ENCODE peak calls at places on chromosome 10, in six cellular contexts. A is cardiac muscle cell, U is MM.1S, T is ascending aorta, V is MCF 10A, W is mammary epithelial cell. H is an unnamed sample.

GRCh38 chr10:98917828-98918227 is 317.8 kb downstream of the HPSE2 start:
- DNase-seq in A (no peak), U (no peak), T (no peak), V (no peak), W (no peak), H (no peak)

GRCh38 chr10:8873310-8873709 is 818.8 kb downstream of the GATA3 start:
- DNase-seq in A (no peak), U (no peak), T (no peak), V (peak), W (peak), H (no peak)

GRCh38 chr10:93333278-93333978 is 148.7 kb downstream of the MYOF start:
- DNase-seq in A (no peak), U (no peak), T (no peak), V (peak), W (peak), H (no peak)

GRCh38 chr10:116183733-116184447 is 89.1 kb downstream of the GFRA1 start:
- DNase-seq in A (peak), U (no peak), T (no peak), V (peak), W (peak), H (no peak)

GRCh38 chr10:12708921-12709320 is 292.6 kb downstream of the CCDC3 start:
- DNase-seq in A (no peak), U (no peak), T (no peak), V (peak), W (no peak), H (no peak)

GRCh38 chr10:121307411-121307980 is 290.7 kb downstream of the FGFR2 start:
- DNase-seq in A (no peak), U (no peak), T (no peak), V (no peak), W (peak), H (no peak)

GRCh38 chr10:11430421-11431275 is 180.8 kb downstream of the USP6NL start:
- DNase-seq in A (no peak), U (no peak), T (no peak), V (no peak), W (no peak), H (no peak)

GRCh38 chr10:49117366-49117905 is 2.1 kb upstream of the VSTM4 start:
- DNase-seq in A (no peak), U (no peak), T (no peak), V (no peak), W (no peak), H (no peak)

GRCh38 chr10:96096958-96097357 is 33.1 kb upstream of the ZNF518A start:
- DNase-seq in A (no peak), U (no peak), T (no peak), V (no peak), W (no peak), H (no peak)

GRCh38 chr10:33186150-33186549 is 148.3 kb downstream of the NRP1 start:
- DNase-seq in A (no peak), U (no peak), T (no peak), V (no peak), W (no peak), H (no peak)

GRCh38 chr10:73576890-73577591 is 14.1 kb downstream of the USP54 start:
- DNase-seq in A (no peak), U (no peak), T (no peak), V (peak), W (peak), H (no peak)

GRCh38 chr10:86176850-86177249 is 189.7 kb downstream of the GRID1 start:
- DNase-seq in A (no peak), U (no peak), T (no peak), V (no peak), W (no peak), H (no peak)

GRCh38 chr10:65346466-65346865 is 1579.4 kb upstream of the LRRTM3 start:
- DNase-seq in A (peak), U (no peak), T (no peak), V (no peak), W (no peak), H (no peak)

GRCh38 chr10:112789248-112789647 is 160.8 kb upstream of the TCF7L2 start:
- DNase-seq in A (no peak), U (no peak), T (no peak), V (no peak), W (no peak), H (no peak)

GRCh38 chr10:131570716-131571307 is 259.3 kb upstream of the TCERG1L start:
- DNase-seq in A (no peak), U (no peak), T (no peak), V (no peak), W (no peak), H (no peak)

GRCh38 chr10:18402766-18403346 is 248.5 kb downstream of the NSUN6 start:
- DNase-seq in A (no peak), U (no peak), T (no peak), V (no peak), W (no peak), H (no peak)

GRCh38 chr10:121532465-121532864 is 65.8 kb downstream of the FGFR2 start:
- DNase-seq in A (no peak), U (no peak), T (no peak), V (no peak), W (no peak), H (no peak)

GRCh38 chr10:103759100-103759781 is 96.1 kb downstream of the SH3PXD2A start:
- DNase-seq in A (peak), U (peak), T (peak), V (peak), W (peak), H (no peak)

GRCh38 chr10:78511324-78512204 is 477.9 kb downstream of the RPS24 start:
- DNase-seq in A (no peak), U (no peak), T (no peak), V (no peak), W (no peak), H (no peak)

GRCh38 chr10:86100581-86101061 is 266.0 kb downstream of the GRID1 start:
- DNase-seq in A (peak), U (peak), T (no peak), V (peak), W (no peak), H (no peak)

GRCh38 chr10:29804025-29804852 is 169.5 kb upstream of the SVIL start:
- DNase-seq in A (no peak), U (no peak), T (no peak), V (peak), W (peak), H (no peak)

GRCh38 chr10:103592186-103593021 is 98.9 kb downstream of the NEURL1 start:
- DNase-seq in A (peak), U (peak), T (no peak), V (peak), W (no peak), H (no peak)

GRCh38 chr10:116720241-116721047 is 21.9 kb downstream of the HSPA12A start:
- DNase-seq in A (no peak), U (peak), T (no peak), V (no peak), W (no peak), H (no peak)

GRCh38 chr10:30834636-30835035 is 197.0 kb downstream of the ZNF438 start:
- DNase-seq in A (no peak), U (no peak), T (no peak), V (no peak), W (no peak), H (no peak)

GRCh38 chr10:128158024-128158795 is 32.0 kb upstream of the MKI67 start:
- DNase-seq in A (no peak), U (no peak), T (no peak), V (no peak), W (no peak), H (no peak)

GRCh38 chr10:112131361-112131760 is 52.2 kb downstream of the GPAM start:
- DNase-seq in A (no peak), U (no peak), T (no peak), V (no peak), W (no peak), H (no peak)

GRCh38 chr10:96153065-96153464 is 23.0 kb downstream of the ZNF518A start:
- DNase-seq in A (no peak), U (no peak), T (no peak), V (no peak), W (no peak), H (no peak)

GRCh38 chr10:110335314-110336064 is 30.8 kb upstream of the SMNDC1 start:
- DNase-seq in A (no peak), U (no peak), T (no peak), V (no peak), W (no peak), H (no peak)

GRCh38 chr10:54091237-54091636 is 709.8 kb downstream of the PCDH15 start:
- DNase-seq in A (peak), U (no peak), T (no peak), V (no peak), W (no peak), H (no peak)

GRCh38 chr10:60733189-60733815 is 45.0 kb upstream of the CDK1 start:
- DNase-seq in A (peak), U (peak), T (no peak), V (peak), W (peak), H (peak)

GRCh38 chr10:112966191-112966855 is 16.3 kb downstream of the TCF7L2 start:
- DNase-seq in A (no peak), U (no peak), T (no peak), V (no peak), W (no peak), H (no peak)

GRCh38 chr10:63573068-63573697 is 52.0 kb downstream of the REEP3 start:
- DNase-seq in A (no peak), U (peak), T (no peak), V (peak), W (no peak), H (no peak)

GRCh38 chr10:11986593-11987216 is 55.9 kb downstream of the UPF2 start:
- DNase-seq in A (peak), U (peak), T (no peak), V (peak), W (peak), H (peak)

GRCh38 chr10:30830672-30831230 is 200.9 kb downstream of the ZNF438 start:
- DNase-seq in A (no peak), U (no peak), T (no peak), V (no peak), W (no peak), H (no peak)

DNA sequence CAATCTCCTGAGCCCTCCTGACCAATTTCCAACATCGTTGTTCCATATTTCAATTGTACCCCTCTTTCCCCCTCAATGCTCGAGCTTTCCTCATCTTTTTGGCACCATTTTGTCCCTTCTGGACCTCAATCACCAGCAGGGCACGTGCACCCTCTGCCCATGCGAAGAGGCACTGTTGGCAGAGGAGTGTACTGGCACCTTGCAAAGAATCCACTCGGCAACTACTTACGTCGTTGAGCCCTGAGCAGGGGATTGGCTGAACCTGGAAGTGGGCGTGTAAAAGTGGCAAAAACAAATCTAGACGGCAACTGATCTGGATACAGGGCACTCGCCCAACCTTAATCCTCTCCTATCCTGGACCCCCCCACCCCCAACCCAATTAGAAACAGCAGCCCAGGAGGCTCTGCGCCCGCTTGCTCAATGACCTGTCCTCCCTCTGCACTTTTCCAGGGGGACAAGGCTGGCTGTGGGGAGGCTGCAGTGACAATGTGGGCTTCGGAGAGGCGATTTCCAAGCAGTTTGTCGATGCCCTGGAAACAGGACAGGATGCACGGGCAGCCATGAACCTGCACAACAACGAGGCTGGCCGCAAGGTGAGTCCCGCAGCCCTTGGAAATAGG is 18.8 kb downstream of the WNT8B start:
- DNase-seq in A (peak), U (peak), T (peak), V (peak), W (peak), H (peak)
- TF ChIP-seq CTCF in A (no peak), U (peak), T (no peak), V (no peak), W (no peak), H (no peak)

DNA sequence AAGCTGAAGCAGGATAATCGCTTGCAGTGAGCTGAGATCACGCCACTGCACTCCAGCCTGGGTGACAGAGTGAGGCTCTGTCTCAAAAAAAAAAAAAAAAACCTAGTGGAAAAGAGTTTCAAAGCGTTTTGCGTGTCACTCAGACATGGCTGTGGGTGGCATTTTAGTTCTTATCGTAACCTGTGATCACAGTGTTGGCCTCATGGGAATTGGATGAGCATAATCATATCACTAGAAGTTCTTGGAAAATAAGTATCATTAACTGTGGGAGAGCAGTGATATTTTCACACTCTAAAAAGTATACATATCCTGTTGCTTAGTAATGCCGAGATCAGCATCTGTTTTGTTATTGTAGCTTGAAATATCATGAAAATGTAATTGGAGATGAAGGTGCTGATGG is 92.6 kb downstream of the CREM start:
- DNase-seq in A (no peak), U (no peak), T (no peak), V (no peak), W (no peak), H (no peak)
- TF ChIP-seq CTCF in A (no peak), U (no peak), T (no peak), V (no peak), W (no peak), H (no peak)

GRCh38 chr10:88791924-88792323 is 10.6 kb upstream of the LIPM start:
- DNase-seq in A (peak), U (peak), T (no peak), V (peak), W (peak), H (no peak)
- TF ChIP-seq CTCF in A (peak), U (peak), T (peak), V (peak), W (peak), H (no peak)

GRCh38 chr10:26698909-26699308 is 1.4 kb downstream of the PDSS1 start:
- DNase-seq in A (no peak), U (no peak), T (no peak), V (no peak), W (no peak), H (no peak)
- TF ChIP-seq CTCF in A (no peak), U (no peak), T (no peak), V (no peak), W (no peak), H (no peak)

DNA sequence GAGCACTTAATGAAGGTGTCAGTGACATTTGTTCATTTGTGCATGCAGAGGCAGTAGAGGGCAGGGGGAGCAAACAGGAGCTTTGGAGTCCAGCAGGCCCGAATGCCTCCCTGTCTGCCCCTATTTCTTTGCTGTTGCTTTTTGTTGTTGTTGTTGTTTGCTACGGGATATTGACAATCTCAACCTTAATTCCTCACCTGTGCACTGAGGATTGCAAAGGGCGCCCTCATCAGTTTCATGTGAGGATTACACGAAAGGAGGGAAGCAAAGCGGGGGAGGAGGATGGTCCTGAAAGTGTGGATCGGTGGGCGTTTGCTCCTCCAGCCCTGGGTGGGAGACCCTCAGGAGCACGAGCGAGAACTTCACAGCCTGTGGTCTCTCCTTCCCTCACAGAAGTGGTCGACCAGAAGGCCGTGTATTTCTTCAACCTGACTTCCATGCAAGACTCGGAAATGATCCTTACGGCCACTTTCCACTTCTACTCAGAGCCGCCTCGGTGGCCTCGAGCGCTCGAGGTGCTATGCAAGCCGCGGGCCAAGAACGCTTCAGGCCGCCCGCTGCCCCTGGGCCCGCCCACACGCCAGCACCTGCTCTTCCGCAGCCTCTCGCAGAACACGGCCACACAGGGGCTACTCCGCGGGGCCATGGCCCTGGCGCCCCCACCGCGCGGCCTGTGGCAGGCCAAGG is 9.5 kb downstream of the GDF10 start:
- DNase-seq in A (no peak), U (no peak), T (no peak), V (peak), W (no peak), H (no peak)
- TF ChIP-seq CTCF in A (peak), U (peak), T (peak), V (peak), W (peak), H (no peak)

GRCh38 chr10:91163709-91164474 is 56.6 kb upstream of the PCGF5 start:
- DNase-seq in A (peak), U (no peak), T (peak), V (peak), W (peak), H (peak)
- TF ChIP-seq CTCF in A (peak), U (no peak), T (peak), V (no peak), W (no peak), H (no peak)

GRCh38 chr10:66591865-66592264 is 334.0 kb upstream of the LRRTM3 start:
- DNase-seq in A (no peak), U (no peak), T (no peak), V (no peak), W (peak), H (no peak)

GRCh38 chr10:66586897-66587679 is 338.7 kb upstream of the LRRTM3 start:
- DNase-seq in A (no peak), U (peak), T (no peak), V (peak), W (no peak), H (no peak)

GRCh38 chr10:66587680-66588050 is 338.2 kb upstream of the LRRTM3 start:
- DNase-seq in A (no peak), U (no peak), T (no peak), V (no peak), W (no peak), H (no peak)

DNA sequence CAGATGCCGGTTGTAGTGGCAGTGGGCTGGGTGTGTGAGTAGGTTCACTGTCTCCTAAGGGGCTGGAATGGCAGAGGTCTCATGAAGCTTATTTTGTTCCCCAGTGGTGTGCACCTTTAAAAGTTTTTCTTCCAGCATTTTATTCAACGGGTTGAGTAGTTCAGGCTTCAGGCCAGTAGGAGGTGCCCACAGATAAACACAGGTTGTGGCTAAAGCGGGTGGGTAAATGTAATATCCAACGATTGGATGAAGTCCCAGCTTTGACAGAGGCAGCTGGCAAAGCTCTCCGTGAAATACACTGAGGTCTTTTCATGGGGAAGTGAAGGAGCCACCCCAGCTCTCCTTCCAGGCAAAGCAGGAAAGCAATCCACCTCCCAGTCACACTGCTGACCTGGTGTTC is 339.8 kb upstream of the LRRTM3 start:
- DNase-seq in A (peak), U (peak), T (no peak), V (no peak), W (peak), H (no peak)
- TF ChIP-seq CTCF in A (no peak), U (peak), T (no peak), V (peak), W (peak), H (no peak)

DNA sequence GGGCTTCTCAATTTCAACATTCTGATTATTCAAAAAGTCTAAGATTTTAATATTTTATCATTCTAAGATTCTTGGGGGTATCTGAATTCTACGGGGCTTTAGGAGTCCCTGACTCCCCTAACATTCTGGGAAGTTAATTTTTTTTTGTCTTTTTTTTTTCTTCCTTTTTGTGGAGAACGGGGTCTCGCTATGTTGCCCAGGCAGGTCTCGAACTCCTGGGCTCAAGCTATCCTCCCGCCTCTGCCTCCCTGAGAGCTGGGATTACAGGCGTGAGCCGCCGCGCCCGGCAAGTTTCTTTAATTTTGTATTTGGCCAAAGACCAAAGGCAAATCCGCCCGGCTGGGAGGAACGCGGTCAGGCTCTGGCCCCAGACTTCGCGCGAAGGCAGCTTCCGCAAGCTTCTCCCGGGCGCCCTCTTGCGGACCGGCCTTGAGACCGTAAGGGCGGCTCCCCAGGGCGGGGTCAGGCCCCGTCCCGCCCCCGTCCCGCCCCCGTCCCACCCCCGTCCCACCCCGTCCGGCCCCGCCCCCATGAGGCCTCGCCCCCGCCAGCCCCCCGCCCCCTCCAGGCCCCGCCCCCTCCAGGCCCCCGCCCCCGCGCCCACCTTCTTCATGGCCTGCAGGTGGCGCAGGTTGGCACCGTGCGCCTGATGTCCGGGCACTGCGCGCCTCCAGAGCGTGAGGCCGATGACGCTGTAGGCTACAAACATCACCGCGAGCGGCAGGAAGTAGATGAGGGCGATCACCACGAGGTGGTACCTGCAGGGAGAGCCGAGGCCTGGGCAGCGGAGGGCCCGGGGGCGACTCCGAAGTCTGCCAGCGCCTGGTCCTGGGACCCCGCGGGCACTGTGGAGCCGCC is 8.2 kb downstream of the TACR2 start:
- DNase-seq in A (peak), U (peak), T (peak), V (peak), W (peak), H (peak)
- TF ChIP-seq CTCF in A (peak), U (peak), T (peak), V (peak), W (peak), H (peak)

GRCh38 chr10:105797234-105797890 is 1156.3 kb downstream of the SORCS3 start:
- DNase-seq in A (peak), U (peak), T (no peak), V (peak), W (peak), H (no peak)
- TF ChIP-seq CTCF in A (peak), U (peak), T (peak), V (peak), W (peak), H (no peak)

GRCh38 chr10:124417846-124418725 is 637 bp downstream of the OAT start:
- DNase-seq in A (peak), U (peak), T (no peak), V (peak), W (peak), H (peak)
- TF ChIP-seq CTCF in A (peak), U (no peak), T (peak), V (no peak), W (no peak), H (peak)